ENCODE peak calls at places on chromosomes 4 and X, in five cellular contexts. S is RWPE1, B is AG09309, R is NCI-H1436, W is progenitor cell of endocrine pancreas. G is an unnamed sample.

GRCh38 chr4:164467493-164467892 is 286.4 kb upstream of the SMIM31 start:
- DNase-seq in W (no peak), R (no peak), B (no peak), S (peak), G (no peak)

GRCh38 chr4:145545538-145546224 is 64.0 kb downstream of the SMAD1 start:
- DNase-seq in W (no peak), R (no peak), S (peak), B (peak), G (no peak)

GRCh38 chrX:85109235-85109634 is 105.6 kb downstream of the APOOL start:
- DNase-seq in S (no peak), W (no peak), R (no peak), B (no peak), G (peak)

GRCh38 chr4:173211838-173212237 is 43.2 kb downstream of the GALNT7 start:
- DNase-seq in W (no peak), B (no peak), R (peak), S (peak), G (no peak)

GRCh38 chrX:20412871-20413486 is 146.3 kb upstream of the RPS6KA3 start:
- DNase-seq in R (no peak), W (no peak), S (no peak), B (no peak), G (no peak)

GRCh38 chr4:24915121-24915922 is 2.5 kb upstream of the CCDC149 start:
- DNase-seq in S (no peak), R (peak), W (no peak), B (no peak), G (no peak)

GRCh38 chrX:134925551-134925950 is 65.2 kb upstream of the SMIM10 start:
- DNase-seq in R (no peak), W (no peak), S (no peak), B (no peak), G (no peak)

GRCh38 chrX:152635941-152636340 is 1.8 kb upstream of the GABRQ start:
- DNase-seq in R (peak), S (peak), W (no peak), B (peak), G (peak)

GRCh38 chr4:186813377-186814068 is 89.9 kb upstream of the FAT1 start:
- DNase-seq in R (no peak), W (no peak), S (no peak), B (no peak), G (no peak)

GRCh38 chr4:2942532-2943363 is 20.5 kb downstream of the NOP14 start:
- DNase-seq in B (no peak), R (no peak), S (no peak), W (no peak), G (no peak)

GRCh38 chr4:180827610-180828009 is 1415.6 kb upstream of the TENM3 start:
- DNase-seq in S (peak), R (no peak), B (no peak), W (no peak), G (no peak)

GRCh38 chr4:1465173-1466033 is 59.2 kb upstream of the NKX1-1 start:
- DNase-seq in W (no peak), B (no peak), R (no peak), S (no peak), G (no peak)

GRCh38 chr4:3781997-3782930 is 16.1 kb downstream of the ADRA2C start:
- DNase-seq in W (no peak), S (no peak), B (no peak), R (no peak), G (no peak)

GRCh38 chrX:154030266-154030665 is 10.6 kb upstream of the IRAK1 start:
- DNase-seq in W (no peak), B (no peak), S (no peak), R (no peak), G (no peak)

GRCh38 chrX:108439961-108440696 is 491 bp downstream of the COL4A5 start:
- DNase-seq in B (no peak), S (no peak), R (no peak), W (peak), G (peak)

GRCh38 chr4:11489449-11490083 is 60.9 kb upstream of the HS3ST1 start:
- DNase-seq in S (no peak), R (no peak), B (no peak), W (no peak), G (no peak)

GRCh38 chr4:26321326-26322276 is 787 bp downstream of the RBPJ start:
- DNase-seq in W (peak), R (no peak), S (peak), B (no peak), G (peak)

GRCh38 chr4:52160859-52161258 is 109.8 kb downstream of the SPATA18 start:
- DNase-seq in R (no peak), S (no peak), B (no peak), W (no peak), G (no peak)

GRCh38 chrX:119565110-119565663 is at the start of gene STEEP1:
- DNase-seq in B (peak), S (peak), W (peak), R (peak), G (peak)

GRCh38 chrX:16664059-16664458 is 14.1 kb downstream of the S100G start:
- DNase-seq in S (no peak), W (no peak), B (no peak), R (no peak), G (no peak)

GRCh38 chrX:9130031-9130430 is 96.1 kb upstream of the FAM9B start:
- DNase-seq in B (no peak), R (no peak), S (no peak), W (no peak), G (no peak)

GRCh38 chr4:69748176-69748575 is 12.2 kb downstream of the SULT1B1 start:
- DNase-seq in R (no peak), B (no peak), W (no peak), S (peak), G (no peak)